ENCODE peak calls at places on chromosomes 7 and 10, in ten cellular contexts. P is neural progenitor cell; D is stimulated activated CD4-positive, alpha-beta T cell treated with anti-CD3 and anti-CD28 coated beads, Interleukin-15, amount 100 ng/mL, for 1 hour; V is LHCN-M2; L is spleen; U is IMR-90; E is mucosa of descending colon; Y is HCT116; K is natural killer cell treated with Interleukin-12 subunit alpha and Interleukin-12 subunit beta and Interleukin-15 and Interleukin-18, amount 100 ng/mL, for 72 hours; A is NCI-H82. O is an unnamed sample.

GRCh38 chr7:154304740-154305679 is 252.8 kb downstream of the DPP6 start:
- DNase-seq in K (no peak), A (no peak), D (no peak), U (no peak), L (no peak), V (no peak), Y (no peak), E (no peak), P (peak; percentile 81), O (no peak)

GRCh38 chr10:43230909-43231522 is 35.8 kb downstream of the RASGEF1A start:
- DNase-seq in P (no peak), U (no peak), K (no peak), L (peak; percentile 68), Y (no peak), D (peak; percentile 1), E (peak; percentile 43), V (no peak), A (no peak), O (no peak)

GRCh38 chr10:1287493-1288480 is 231.6 kb downstream of the WDR37 start:
- DNase-seq in V (peak; percentile 10), A (no peak), P (no peak), K (no peak), L (no peak), E (no peak), D (no peak), Y (no peak), U (no peak), O (no peak)

GRCh38 chr10:76070861-76071260 is 639.4 kb downstream of the LRMDA start:
- DNase-seq in P (no peak), K (no peak), V (no peak), A (peak; percentile 83), E (no peak), Y (no peak), L (no peak), U (no peak), D (no peak), O (no peak)

GRCh38 chr7:2437537-2438148 is 34.2 kb downstream of the CHST12 start:
- DNase-seq in L (no peak), E (peak; percentile 53), D (no peak), A (no peak), Y (no peak), P (no peak), V (no peak), K (no peak), U (no peak), O (no peak)

GRCh38 chr7:98352621-98353020 is 48.3 kb downstream of the BAIAP2L1 start:
- DNase-seq in D (no peak), L (no peak), V (peak; percentile 82), Y (no peak), P (no peak), E (no peak), A (no peak), K (no peak), U (peak; percentile 90), O (no peak)

GRCh38 chr10:124992462-124993344 is 50.8 kb downstream of the ZRANB1 start:
- DNase-seq in U (peak; percentile 63), P (peak; percentile 70), E (peak; percentile 50), V (peak; percentile 58), L (peak; percentile 82), A (peak; percentile 70), K (no peak), D (no peak), Y (peak; percentile 43), O (no peak)

GRCh38 chr7:18552311-18552916 is 56.9 kb downstream of the HDAC9 start:
- DNase-seq in K (no peak), P (no peak), V (no peak), E (no peak), D (no peak), A (no peak), Y (no peak), L (no peak), U (peak; percentile 38), O (no peak)

GRCh38 chr10:103712898-103713498 is 142.4 kb downstream of the SH3PXD2A start:
- DNase-seq in E (no peak), K (peak; percentile 77), L (peak; percentile 85), U (peak; percentile 75), P (peak; percentile 86), V (peak; percentile 74), A (peak; percentile 84), Y (peak; percentile 75), D (peak; percentile 59), O (no peak)

GRCh38 chr7:112995091-112995824 is 91.4 kb downstream of the GPR85 start:
- DNase-seq in L (no peak), V (peak; percentile 97), A (no peak), E (no peak), P (no peak), Y (no peak), U (peak; percentile 73), D (no peak), K (no peak), O (no peak)

GRCh38 chr10:131332821-131333220 is 21.3 kb upstream of the TCERG1L start:
- DNase-seq in L (no peak), P (no peak), Y (no peak), U (no peak), E (no peak), K (no peak), D (no peak), V (no peak), A (no peak), O (no peak)

GRCh38 chr10:29955308-29955935 is 104.0 kb downstream of the JCAD start:
- DNase-seq in E (no peak), D (no peak), P (no peak), Y (no peak), U (peak; percentile 51), K (no peak), V (no peak), L (no peak), A (peak; percentile 1), O (no peak)

GRCh38 chr7:127885843-127886242 is 145.4 kb downstream of the LRRC4 start:
- DNase-seq in E (no peak), U (peak; percentile 78), L (no peak), D (no peak), K (no peak), V (peak; percentile 88), P (no peak), A (peak; percentile 82), Y (no peak), O (no peak)

GRCh38 chr7:46493196-46493595 is 572.1 kb upstream of the IGFBP3 start:
- DNase-seq in L (no peak), E (no peak), D (no peak), P (no peak), Y (no peak), K (no peak), V (no peak), U (no peak), A (no peak), O (no peak)

GRCh38 chr10:2256241-2256640 is 518.9 kb upstream of the ADARB2 start:
- DNase-seq in E (no peak), U (no peak), L (no peak), A (no peak), K (no peak), Y (no peak), V (no peak), P (no peak), D (no peak), O (no peak)

GRCh38 chr10:69644658-69645295 is 14.7 kb downstream of the FAM241B start:
- DNase-seq in V (peak; percentile 39), P (peak; percentile 82), Y (peak; percentile 35), K (peak; percentile 37), D (no peak), U (peak; percentile 41), E (no peak), A (peak; percentile 69), L (peak; percentile 70), O (peak; percentile 6)

GRCh38 chr7:388961-389701 is 99.2 kb downstream of the FOXL3 start:
- DNase-seq in Y (no peak), U (no peak), E (no peak), A (no peak), L (peak; percentile 64), D (no peak), K (no peak), V (no peak), P (no peak), O (no peak)

GRCh38 chr10:78906734-78907385 is 161.9 kb upstream of the ZMIZ1 start:
- DNase-seq in L (no peak), K (no peak), Y (no peak), A (no peak), E (no peak), D (no peak), P (no peak), U (no peak), V (no peak), O (no peak)

GRCh38 chr7:110017405-110017804 is 1073.5 kb upstream of the LRRN3 start:
- DNase-seq in K (no peak), D (no peak), A (no peak), U (no peak), E (no peak), P (no peak), L (no peak), Y (no peak), V (no peak), O (no peak)

GRCh38 chr7:142857625-142858024 is 2.7 kb downstream of the EPHB6 start:
- DNase-seq in D (no peak), K (no peak), A (no peak), Y (no peak), P (no peak), E (no peak), U (no peak), V (no peak), L (no peak), O (no peak)

GRCh38 chr10:8060010-8060703 is 5.7 kb downstream of the GATA3 start:
- DNase-seq in U (peak; percentile 25), D (no peak), Y (no peak), E (no peak), A (peak; percentile 42), K (no peak), V (peak; percentile 23), L (no peak), P (peak; percentile 76), O (no peak)

GRCh38 chr7:85191383-85191782 is 4.5 kb upstream of the SEMA3D start:
- DNase-seq in K (no peak), U (peak; percentile 13), V (peak; percentile 19), A (peak; percentile 27), E (no peak), L (no peak), D (no peak), Y (peak; percentile 19), P (peak; percentile 9), O (no peak)

GRCh38 chr7:1057416-1058291 is 13.3 kb downstream of the GPR146 start:
- DNase-seq in E (peak; percentile 43), P (no peak), D (no peak), Y (no peak), A (no peak), U (no peak), V (no peak), L (peak; percentile 73), K (no peak), O (no peak)

GRCh38 chr10:70672165-70672992 is at the start of gene ADAMTS14:
- DNase-seq in A (peak; percentile 54), D (no peak), Y (peak; percentile 29), P (peak; percentile 80), L (peak; percentile 73), V (peak; percentile 77), U (no peak), E (no peak), K (peak; percentile 64), O (no peak)

GRCh38 chr7:157678503-157678902 is 341.7 kb downstream of the DNAJB6 start:
- DNase-seq in P (peak; percentile 42), K (peak; percentile 23), D (no peak), A (no peak), V (no peak), E (no peak), Y (no peak), U (no peak), L (no peak), O (no peak)

GRCh38 chr7:136023134-136023869 is 46.1 kb upstream of the MTPN start:
- DNase-seq in L (no peak), U (no peak), A (no peak), V (no peak), P (no peak), E (no peak), K (no peak), D (no peak), Y (no peak), O (no peak)

GRCh38 chr10:78286186-78286585 is 252.5 kb downstream of the RPS24 start:
- DNase-seq in E (no peak), K (no peak), V (no peak), Y (no peak), L (peak; percentile 37), A (peak; percentile 93), U (no peak), D (no peak), P (peak; percentile 74), O (no peak)

GRCh38 chr7:90401989-90402388 is 1.3 kb upstream of the CLDN12 start:
- DNase-seq in D (no peak), Y (no peak), L (no peak), E (no peak), U (peak; percentile 37), V (peak; percentile 17), A (peak; percentile 71), K (no peak), P (no peak), O (no peak)